ENCODE peak calls at places on chromosomes 11 and 22, in six cellular contexts. E is HEK293T; M is OCI-LY7; Z is activated naive CD4-positive, alpha-beta T cell; D is smooth muscle cell of the brain vasculature; N is NCI-H2081. G is an unnamed sample.

GRCh38 chr11:102836290-102836875 is 7.0 kb downstream of the MMP3 start:
- DNase-seq in E (no peak), M (no peak), Z (no peak), D (no peak), N (peak), G (no peak)

GRCh38 chr11:57476883-57477506 is 16.7 kb downstream of the RTN4RL2 start:
- DNase-seq in E (no peak), M (peak), Z (no peak), D (no peak), N (no peak), G (no peak)

GRCh38 chr11:36361901-36362391 is 65.9 kb downstream of the PRR5L start:
- DNase-seq in E (peak), M (no peak), Z (no peak), D (peak), N (no peak), G (no peak)

GRCh38 chr22:50734986-50735738 is 2.8 kb upstream of the ACR start:
- DNase-seq in E (no peak), M (no peak), Z (no peak), D (no peak), N (no peak), G (no peak)

GRCh38 chr11:70713988-70714665 is 315.8 kb downstream of the CTTN start:
- DNase-seq in E (no peak), M (no peak), Z (no peak), D (no peak), N (no peak), G (no peak)

GRCh38 chr11:33558097-33558496 is 142.5 kb downstream of the C11orf91 start:
- DNase-seq in E (no peak), M (no peak), Z (no peak), D (no peak), N (no peak), G (no peak)

GRCh38 chr11:66335531-66336233 is 552 bp downstream of the RIN1 start:
- DNase-seq in E (no peak), M (no peak), Z (no peak), D (no peak), N (no peak), G (no peak)

GRCh38 chr22:26106412-26106811 is 62.9 kb upstream of the SEZ6L start:
- DNase-seq in E (no peak), M (no peak), Z (no peak), D (no peak), N (no peak), G (no peak)

GRCh38 chr11:123833095-123833494 is 26.9 kb upstream of the OR6M1 start:
- DNase-seq in E (no peak), M (no peak), Z (no peak), D (no peak), N (no peak), G (no peak)

GRCh38 chr11:30329150-30329940 is 6.4 kb downstream of the ARL14EP start:
- DNase-seq in E (no peak), M (no peak), Z (no peak), D (no peak), N (no peak), G (no peak)

GRCh38 chr11:109241988-109242387 is 180.0 kb upstream of the C11orf87 start:
- DNase-seq in E (no peak), M (no peak), Z (no peak), D (no peak), N (no peak), G (no peak)

GRCh38 chr22:22516992-22517391 is 3.1 kb downstream of the ZNF280A start:
- DNase-seq in E (no peak), M (no peak), Z (no peak), D (no peak), N (no peak), G (no peak)

GRCh38 chr11:94183886-94184264 is 55.2 kb downstream of the PANX1 start:
- DNase-seq in E (peak), M (peak), Z (no peak), D (no peak), N (peak), G (no peak)

GRCh38 chr22:18091916-18092526 is 14.2 kb downstream of the PEX26 start:
- DNase-seq in E (no peak), M (no peak), Z (no peak), D (no peak), N (no peak), G (no peak)

GRCh38 chr11:2156416-2157182 is 4.4 kb downstream of the INS start:
- DNase-seq in E (peak), M (peak), Z (no peak), D (no peak), N (peak), G (no peak)

GRCh38 chr11:1694064-1694845 is 2.7 kb upstream of the KRTAP5-6 start:
- DNase-seq in E (peak), M (peak), Z (peak), D (peak), N (peak), G (no peak)

GRCh38 chr11:35173620-35174278 is 34.8 kb downstream of the CD44 start:
- DNase-seq in E (no peak), M (no peak), Z (no peak), D (no peak), N (no peak), G (no peak)

GRCh38 chr11:68206211-68206610 is 6.9 kb downstream of the KMT5B start:
- DNase-seq in E (peak), M (peak), Z (no peak), D (no peak), N (peak), G (peak)

GRCh38 chr11:111935331-111936044 is 1.7 kb upstream of the DIXDC1 start:
- DNase-seq in E (no peak), M (peak), Z (no peak), D (no peak), N (no peak), G (no peak)

GRCh38 chr11:95904009-95904650 is 19.8 kb downstream of the MTMR2 start:
- DNase-seq in E (no peak), M (no peak), Z (no peak), D (no peak), N (no peak), G (no peak)

GRCh38 chr11:86355256-86355655 is 19.4 kb upstream of the CCDC81 start:
- DNase-seq in E (no peak), M (no peak), Z (no peak), D (no peak), N (no peak), G (no peak)

GRCh38 chr11:58465690-58466089 is 23.7 kb upstream of the OR5B12 start:
- DNase-seq in E (no peak), M (no peak), Z (no peak), D (no peak), N (no peak), G (no peak)

GRCh38 chr11:35418282-35418846 is 994 bp downstream of the SLC1A2 start:
- DNase-seq in E (no peak), M (no peak), Z (no peak), D (no peak), N (no peak), G (no peak)

GRCh38 chr11:119759324-119759723 is 30.3 kb upstream of the NECTIN1 start:
- DNase-seq in E (no peak), M (no peak), Z (no peak), D (no peak), N (no peak), G (no peak)

GRCh38 chr11:10461276-10461790 is 6.3 kb downstream of the AMPD3 start:
- DNase-seq in E (no peak), M (no peak), Z (no peak), D (no peak), N (no peak), G (no peak)

GRCh38 chr11:127070808-127071207 is 70.2 kb upstream of the KIRREL3 start:
- DNase-seq in E (no peak), M (no peak), Z (no peak), D (no peak), N (no peak), G (no peak)

GRCh38 chr11:48024635-48025071 is 44.3 kb downstream of the PTPRJ start:
- DNase-seq in E (no peak), M (no peak), Z (no peak), D (peak), N (peak), G (no peak)

GRCh38 chr22:17512960-17513359 is 50.3 kb upstream of the SLC25A18 start:
- DNase-seq in E (no peak), M (no peak), Z (no peak), D (no peak), N (no peak), G (no peak)

GRCh38 chr11:65500262-65501004 is 1.6 kb downstream of the MALAT1 start:
- DNase-seq in E (no peak), M (peak), Z (no peak), D (no peak), N (peak), G (no peak)

GRCh38 chr22:40348025-40348658 is 1.8 kb downstream of the ADSL start:
- DNase-seq in E (peak), M (peak), Z (no peak), D (no peak), N (peak), G (no peak)